ENCODE peak calls at places on chromosomes 11 and 22, in five cellular contexts. One of them, this sample, is unnamed.

GRCh38 chr22:32579533-32580220 is 105.1 kb downstream of the FBXO7 start:
- DNase-seq in HAP-1: no peak
- DNase-seq in adrenal gland: peak; percentile 22
- DNase-seq in colonic mucosa: no peak
- DNase-seq in thoracic aorta: no peak
- DNase-seq in this sample: no peak

GRCh38 chr11:75547617-75548054 is 14.4 kb upstream of the SERPINH1 start:
- DNase-seq in HAP-1: peak; percentile 83
- DNase-seq in adrenal gland: peak; percentile 84
- DNase-seq in colonic mucosa: peak; percentile 57
- DNase-seq in thoracic aorta: no peak
- DNase-seq in this sample: peak; percentile 88

GRCh38 chr11:111665779-111666178 is 63.5 kb downstream of the SIK2 start:
- DNase-seq in HAP-1: peak; percentile 52
- DNase-seq in adrenal gland: no peak
- DNase-seq in colonic mucosa: no peak
- DNase-seq in thoracic aorta: no peak
- DNase-seq in this sample: peak; percentile 80

GRCh38 chr11:72719551-72719950 is 32.7 kb downstream of the ARAP1 start:
- DNase-seq in HAP-1: no peak
- DNase-seq in adrenal gland: peak; percentile 52
- DNase-seq in colonic mucosa: no peak
- DNase-seq in thoracic aorta: no peak
- DNase-seq in this sample: no peak

GRCh38 chr11:102276302-102277182 is 40.7 kb upstream of the BIRC3 start:
- DNase-seq in HAP-1: no peak
- DNase-seq in adrenal gland: no peak
- DNase-seq in colonic mucosa: no peak
- DNase-seq in thoracic aorta: no peak
- DNase-seq in this sample: peak; percentile 63

GRCh38 chr22:27732391-27732790 is 69.2 kb downstream of the MN1 start:
- DNase-seq in HAP-1: no peak
- DNase-seq in adrenal gland: no peak
- DNase-seq in colonic mucosa: no peak
- DNase-seq in thoracic aorta: no peak
- DNase-seq in this sample: no peak

GRCh38 chr22:35638408-35638807 is 9.8 kb upstream of the APOL6 start:
- DNase-seq in HAP-1: no peak
- DNase-seq in adrenal gland: peak; percentile 50
- DNase-seq in colonic mucosa: peak; percentile 67
- DNase-seq in thoracic aorta: peak; percentile 34
- DNase-seq in this sample: peak; percentile 90

GRCh38 chr11:57815877-57816276 is 54.3 kb downstream of the CTNND1 start:
- DNase-seq in HAP-1: no peak
- DNase-seq in adrenal gland: no peak
- DNase-seq in colonic mucosa: no peak
- DNase-seq in thoracic aorta: no peak
- DNase-seq in this sample: no peak

GRCh38 chr11:27296406-27296994 is 66.5 kb downstream of the CCDC34 start:
- DNase-seq in HAP-1: peak; percentile 16
- DNase-seq in adrenal gland: peak; percentile 28
- DNase-seq in colonic mucosa: no peak
- DNase-seq in thoracic aorta: no peak
- DNase-seq in this sample: peak; percentile 72

GRCh38 chr11:65559951-65560537 is 1.9 kb upstream of the LTBP3 start:
- DNase-seq in HAP-1: no peak
- DNase-seq in adrenal gland: peak; percentile 65
- DNase-seq in colonic mucosa: peak; percentile 63
- DNase-seq in thoracic aorta: peak; percentile 30
- DNase-seq in this sample: no peak

GRCh38 chr11:11016943-11017342 is 159.1 kb upstream of the ZBED5 start:
- DNase-seq in HAP-1: no peak
- DNase-seq in adrenal gland: no peak
- DNase-seq in colonic mucosa: no peak
- DNase-seq in thoracic aorta: no peak
- DNase-seq in this sample: no peak

GRCh38 chr11:57131080-57131790 is 50.5 kb upstream of the LRRC55 start:
- DNase-seq in HAP-1: peak; percentile 48
- DNase-seq in adrenal gland: peak; percentile 40
- DNase-seq in colonic mucosa: peak; percentile 32
- DNase-seq in thoracic aorta: no peak
- DNase-seq in this sample: peak; percentile 41

GRCh38 chr11:117610045-117610444 is 187.0 kb downstream of the DSCAML1 start:
- DNase-seq in HAP-1: no peak
- DNase-seq in adrenal gland: no peak
- DNase-seq in colonic mucosa: no peak
- DNase-seq in thoracic aorta: no peak
- DNase-seq in this sample: no peak

GRCh38 chr11:111582163-111582562 is 20.1 kb upstream of the SIK2 start:
- DNase-seq in HAP-1: no peak
- DNase-seq in adrenal gland: no peak
- DNase-seq in colonic mucosa: no peak
- DNase-seq in thoracic aorta: no peak
- DNase-seq in this sample: no peak

GRCh38 chr22:20567993-20568417 is 60.6 kb downstream of the MED15 start:
- DNase-seq in HAP-1: no peak
- DNase-seq in adrenal gland: peak; percentile 60
- DNase-seq in colonic mucosa: no peak
- DNase-seq in thoracic aorta: no peak
- DNase-seq in this sample: peak; percentile 61

DNA sequence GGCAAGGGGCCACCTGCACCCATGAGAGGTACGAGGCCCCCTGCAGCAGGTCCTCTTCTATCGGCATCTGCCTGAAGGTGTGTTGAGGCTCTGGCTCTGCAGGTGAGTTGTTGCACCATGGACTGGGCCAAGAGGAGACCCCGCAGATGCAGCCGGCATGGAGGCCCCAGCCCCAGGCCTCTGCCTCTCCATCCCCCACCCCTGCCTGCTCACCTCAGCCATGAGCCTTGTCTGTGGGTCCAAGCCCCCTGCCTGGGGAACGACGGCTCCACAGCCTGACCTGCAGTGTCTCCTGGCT is 1386.2 kb downstream of the BRD1 start:
- DNase-seq in HAP-1: no peak
- DNase-seq in adrenal gland: no peak
- DNase-seq in colonic mucosa: no peak
- DNase-seq in thoracic aorta: no peak
- DNase-seq in this sample: no peak
- H3K4me1 ChIP-seq in HAP-1: no peaks in the 10 kb centered on the region
- H3K4me1 ChIP-seq in adrenal gland: no peaks in the 10 kb centered on the region
- H3K4me1 ChIP-seq in colonic mucosa: no peaks in the 10 kb centered on the region
- H3K4me1 ChIP-seq in thoracic aorta: no peaks in the 10 kb centered on the region
- H3K4me1 ChIP-seq in this sample: no peaks in the 10 kb centered on the region

GRCh38 chr11:134818531-134818930 is 406.5 kb upstream of the B3GAT1 start:
- DNase-seq in HAP-1: no peak
- DNase-seq in adrenal gland: no peak
- DNase-seq in colonic mucosa: no peak
- DNase-seq in thoracic aorta: no peak
- DNase-seq in this sample: no peak

GRCh38 chr11:134823970-134824369 is 411.9 kb upstream of the B3GAT1 start:
- DNase-seq in HAP-1: no peak
- DNase-seq in adrenal gland: no peak
- DNase-seq in colonic mucosa: no peak
- DNase-seq in thoracic aorta: no peak
- DNase-seq in this sample: no peak

GRCh38 chr11:134819026-134819425 is 407.0 kb upstream of the B3GAT1 start:
- DNase-seq in HAP-1: no peak
- DNase-seq in adrenal gland: no peak
- DNase-seq in colonic mucosa: no peak
- DNase-seq in thoracic aorta: no peak
- DNase-seq in this sample: peak; percentile 49

GRCh38 chr11:134821422-134821821 is 409.4 kb upstream of the B3GAT1 start:
- DNase-seq in HAP-1: no peak
- DNase-seq in adrenal gland: no peak
- DNase-seq in colonic mucosa: no peak
- DNase-seq in thoracic aorta: no peak
- DNase-seq in this sample: no peak

GRCh38 chr11:134822930-134823329 is 410.9 kb upstream of the B3GAT1 start:
- DNase-seq in HAP-1: no peak
- DNase-seq in adrenal gland: no peak
- DNase-seq in colonic mucosa: no peak
- DNase-seq in thoracic aorta: no peak
- DNase-seq in this sample: no peak
- H3K4me1 ChIP-seq in HAP-1: no peaks in the 10 kb centered on the region
- H3K4me1 ChIP-seq in adrenal gland: no peaks in the 10 kb centered on the region
- H3K4me1 ChIP-seq in colonic mucosa: no peaks in the 10 kb centered on the region
- H3K4me1 ChIP-seq in thoracic aorta: no peaks in the 10 kb centered on the region
- H3K4me1 ChIP-seq in this sample: no peaks in the 10 kb centered on the region

GRCh38 chr11:33453225-33453624 is 196.0 kb downstream of the HIPK3 start:
- DNase-seq in HAP-1: no peak
- DNase-seq in adrenal gland: no peak
- DNase-seq in colonic mucosa: no peak
- DNase-seq in thoracic aorta: no peak
- DNase-seq in this sample: no peak
- H3K4me1 ChIP-seq in HAP-1: no peaks in the 10 kb centered on the region
- H3K4me1 ChIP-seq in adrenal gland: no peaks in the 10 kb centered on the region
- H3K4me1 ChIP-seq in colonic mucosa: no peaks in the 10 kb centered on the region
- H3K4me1 ChIP-seq in thoracic aorta: no peaks in the 10 kb centered on the region
- H3K4me1 ChIP-seq in this sample: no peaks in the 10 kb centered on the region

GRCh38 chr11:22246992-22247391 is 54.1 kb downstream of the ANO5 start:
- DNase-seq in HAP-1: no peak
- DNase-seq in adrenal gland: no peak
- DNase-seq in colonic mucosa: no peak
- DNase-seq in thoracic aorta: no peak
- DNase-seq in this sample: no peak
- H3K4me1 ChIP-seq in HAP-1: no peaks in the 10 kb centered on the region
- H3K4me1 ChIP-seq in adrenal gland: no peaks in the 10 kb centered on the region
- H3K4me1 ChIP-seq in colonic mucosa: no peaks in the 10 kb centered on the region
- H3K4me1 ChIP-seq in thoracic aorta: no peaks in the 10 kb centered on the region
- H3K4me1 ChIP-seq in this sample: no peaks in the 10 kb centered on the region

DNA sequence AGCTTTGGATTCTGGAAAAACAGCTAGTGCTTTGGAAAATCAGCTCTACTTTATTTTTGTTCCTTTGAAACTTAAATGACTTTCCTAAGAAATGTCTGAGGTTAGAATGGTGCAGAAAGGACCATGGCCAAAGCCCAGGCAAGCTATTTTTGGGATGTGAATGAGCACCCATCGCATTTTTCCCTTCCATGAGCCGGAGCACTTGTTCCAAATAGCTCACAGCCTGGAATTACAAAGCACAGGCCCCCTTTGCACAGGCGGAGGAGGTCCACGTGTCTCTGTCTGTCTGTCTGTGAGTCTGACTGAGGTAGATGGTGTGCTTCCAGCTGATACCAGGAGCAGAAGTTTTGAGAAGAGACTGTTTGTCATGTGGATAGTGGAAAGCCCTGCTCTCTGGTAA is 50.7 kb downstream of the MICAL2 start:
- DNase-seq in HAP-1: no peak
- DNase-seq in adrenal gland: no peak
- DNase-seq in colonic mucosa: no peak
- DNase-seq in thoracic aorta: no peak
- DNase-seq in this sample: no peak
- H3K4me1 ChIP-seq in HAP-1: peaks cover 19% of the 10 kb centered on the region
- H3K4me1 ChIP-seq in adrenal gland: peaks cover 25% of the 10 kb centered on the region
- H3K4me1 ChIP-seq in colonic mucosa: peaks cover 46% of the 10 kb centered on the region
- H3K4me1 ChIP-seq in thoracic aorta: peaks cover 78% of the 10 kb centered on the region
- H3K4me1 ChIP-seq in this sample: peaks cover 88% of the 10 kb centered on the region

DNA sequence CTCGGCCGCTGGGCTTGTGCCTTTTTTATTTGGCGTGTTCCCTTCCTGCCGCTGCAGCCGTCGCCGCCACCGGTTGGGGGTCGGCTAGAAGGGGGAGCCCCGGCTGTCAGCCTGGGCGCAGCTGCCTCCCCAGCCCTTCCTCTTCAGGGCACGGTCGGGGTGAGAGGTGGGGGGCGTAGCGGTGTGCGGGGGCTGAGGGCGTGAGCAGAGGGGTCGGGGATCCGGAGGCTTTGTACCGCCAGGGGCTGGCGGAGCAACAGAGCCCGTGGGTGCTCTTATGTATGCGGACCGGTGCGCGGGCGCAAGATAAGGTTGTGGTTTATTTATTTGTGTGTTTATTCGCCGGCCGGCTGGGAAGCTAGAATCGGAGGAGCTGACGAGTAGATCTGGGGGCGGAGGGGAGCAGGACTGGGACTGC is 482 bp downstream of the ZBTB16 start:
- DNase-seq in HAP-1: no peak
- DNase-seq in adrenal gland: peak; percentile 58
- DNase-seq in colonic mucosa: peak; percentile 58
- DNase-seq in thoracic aorta: no peak
- DNase-seq in this sample: peak; percentile 53
- H3K4me1 ChIP-seq in HAP-1: no peaks in the 10 kb centered on the region
- H3K4me1 ChIP-seq in adrenal gland: peaks cover 65% of the 10 kb centered on the region
- H3K4me1 ChIP-seq in colonic mucosa: peaks cover 7% of the 10 kb centered on the region
- H3K4me1 ChIP-seq in thoracic aorta: peaks cover 30% of the 10 kb centered on the region
- H3K4me1 ChIP-seq in this sample: peaks cover 20% of the 10 kb centered on the region

DNA sequence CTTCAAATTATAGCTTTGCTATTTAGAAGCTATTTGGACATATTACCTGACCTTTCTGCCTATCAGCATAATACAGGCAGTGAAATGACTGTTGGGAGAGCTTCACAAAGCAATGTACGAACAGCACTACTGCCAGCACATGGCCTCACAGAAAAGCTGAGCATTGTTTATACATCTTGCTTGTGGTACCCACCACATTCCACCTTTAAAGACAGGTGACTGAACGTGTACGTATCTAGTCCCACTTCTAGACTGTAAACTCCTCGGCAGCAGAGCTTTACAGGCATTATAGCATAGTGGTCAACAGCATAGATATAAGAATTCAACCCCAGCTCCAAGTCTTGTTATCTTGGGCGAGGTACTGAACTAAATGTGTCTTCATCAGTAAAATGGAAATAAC is 1.6 kb downstream of the JOSD1 start:
- DNase-seq in HAP-1: no peak
- DNase-seq in adrenal gland: no peak
- DNase-seq in colonic mucosa: no peak
- DNase-seq in thoracic aorta: no peak
- DNase-seq in this sample: no peak
- H3K4me1 ChIP-seq in HAP-1: peaks cover 37% of the 10 kb centered on the region
- H3K4me1 ChIP-seq in adrenal gland: peaks cover 48% of the 10 kb centered on the region
- H3K4me1 ChIP-seq in colonic mucosa: peaks cover 12% of the 10 kb centered on the region
- H3K4me1 ChIP-seq in thoracic aorta: peaks cover 33% of the 10 kb centered on the region
- H3K4me1 ChIP-seq in this sample: peaks cover 22% of the 10 kb centered on the region

DNA sequence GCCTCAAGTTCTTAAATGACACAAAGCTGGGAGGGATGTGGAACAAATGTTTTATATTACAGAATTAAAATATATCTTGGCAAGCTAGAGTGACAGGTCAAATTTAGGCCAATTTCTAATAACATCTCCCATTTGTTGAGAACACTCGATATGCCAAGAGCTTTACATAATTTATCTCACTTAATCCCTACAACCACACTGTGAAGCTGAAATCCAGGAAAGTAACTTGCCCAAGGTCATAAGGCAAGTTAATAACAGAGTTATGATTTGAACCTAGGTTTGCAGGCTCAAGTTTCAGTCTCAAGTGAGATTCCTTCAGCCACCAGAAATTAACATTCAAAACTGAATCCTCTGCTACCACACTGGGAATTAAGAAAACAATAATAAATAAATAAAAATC is 38.3 kb downstream of the RAB30 start:
- DNase-seq in HAP-1: no peak
- DNase-seq in adrenal gland: no peak
- DNase-seq in colonic mucosa: no peak
- DNase-seq in thoracic aorta: no peak
- DNase-seq in this sample: no peak
- H3K4me1 ChIP-seq in HAP-1: peaks cover 13% of the 10 kb centered on the region
- H3K4me1 ChIP-seq in adrenal gland: peaks cover 62% of the 10 kb centered on the region
- H3K4me1 ChIP-seq in colonic mucosa: peaks cover 8% of the 10 kb centered on the region
- H3K4me1 ChIP-seq in thoracic aorta: peaks cover 34% of the 10 kb centered on the region
- H3K4me1 ChIP-seq in this sample: peaks cover 17% of the 10 kb centered on the region

GRCh38 chr22:37165066-37165465 is 15.3 kb upstream of the IL2RB start:
- DNase-seq in HAP-1: no peak
- DNase-seq in adrenal gland: no peak
- DNase-seq in colonic mucosa: no peak
- DNase-seq in thoracic aorta: no peak
- DNase-seq in this sample: no peak
- H3K4me1 ChIP-seq in HAP-1: no peaks in the 10 kb centered on the region
- H3K4me1 ChIP-seq in adrenal gland: peaks cover 19% of the 10 kb centered on the region
- H3K4me1 ChIP-seq in colonic mucosa: peaks cover 5% of the 10 kb centered on the region
- H3K4me1 ChIP-seq in thoracic aorta: peaks cover 4% of the 10 kb centered on the region
- H3K4me1 ChIP-seq in this sample: no peaks in the 10 kb centered on the region

This sample was measured in cardiac muscle cell.